ENCODE peak calls at places on chromosomes 7 and 10, in seven cellular contexts. O, P, L, E, N, Q and R are unnamed samples.

GRCh38 chr7:44400033-44400511 is 74.7 kb upstream of the CAMK2B start:
- DNase-seq in O (no peak), P (no peak), Q (no peak), E (no peak), L (no peak), N (no peak), R (no peak)

GRCh38 chr10:47378606-47379444 is 5.3 kb downstream of the ZNF488 start:
- DNase-seq in L (no peak), Q (no peak), E (no peak), O (peak), N (no peak), P (no peak), R (peak)

GRCh38 chr7:67450171-67450570 is 453.5 kb downstream of the TYW1 start:
- DNase-seq in N (no peak), P (no peak), O (no peak), Q (no peak), E (no peak), L (no peak), R (no peak)

GRCh38 chr10:91925022-91925320 is 1.4 kb downstream of the BTAF1 start:
- DNase-seq in N (no peak), P (no peak), Q (no peak), E (no peak), O (no peak), L (no peak), R (no peak)

GRCh38 chr7:88278881-88279280 is 27.8 kb downstream of the STEAP4 start:
- DNase-seq in N (no peak), Q (no peak), L (no peak), P (peak), O (no peak), E (no peak), R (no peak)

GRCh38 chr7:26631601-26632000 is 232.8 kb downstream of the SKAP2 start:
- DNase-seq in P (no peak), O (no peak), N (no peak), L (no peak), Q (no peak), E (no peak), R (no peak)

GRCh38 chr7:113796557-113796956 is 122.3 kb downstream of the PPP1R3A start:
- DNase-seq in O (no peak), L (no peak), N (peak), Q (no peak), E (no peak), P (peak), R (no peak)

GRCh38 chr7:67854236-67854635 is 857.6 kb downstream of the TYW1 start:
- DNase-seq in N (no peak), O (no peak), L (no peak), Q (no peak), P (no peak), E (no peak), R (no peak)

GRCh38 chr7:76225379-76225778 is 23.7 kb downstream of the SRRM3 start:
- DNase-seq in P (peak), Q (no peak), L (no peak), E (no peak), O (no peak), N (no peak), R (peak)

GRCh38 chr10:30557884-30558283 is 71.7 kb downstream of the LYZL2 start:
- DNase-seq in E (no peak), L (no peak), O (no peak), N (no peak), Q (no peak), P (peak), R (no peak)

GRCh38 chr7:136868496-136869005 is at the start of gene CHRM2:
- DNase-seq in L (peak), P (peak), O (no peak), N (peak), E (no peak), Q (peak), R (peak)

GRCh38 chr10:71757450-71757918 is 15.8 kb downstream of the VSIR start:
- DNase-seq in E (no peak), P (peak), L (no peak), O (no peak), N (no peak), Q (no peak), R (no peak)

GRCh38 chr7:141320287-141320686 is 230.9 kb upstream of the AGK start:
- DNase-seq in Q (no peak), O (no peak), N (no peak), E (no peak), L (no peak), P (no peak), R (no peak)

GRCh38 chr7:132475669-132476116 is 100.6 kb downstream of the PLXNA4 start:
- DNase-seq in N (no peak), L (no peak), E (no peak), Q (no peak), O (no peak), P (peak), R (no peak)

GRCh38 chr7:155377837-155378579 is 79.9 kb upstream of the EN2 start:
- DNase-seq in N (no peak), L (no peak), Q (no peak), E (no peak), P (peak), O (no peak), R (no peak)

GRCh38 chr10:14063531-14064317 is 267.0 kb downstream of the FRMD4A start:
- DNase-seq in O (no peak), P (peak), E (no peak), N (peak), Q (no peak), L (no peak), R (no peak)